ENCODE peak calls at places on chromosome 14, in six cellular contexts. J, G, P, Q, F and W are unnamed samples.

GRCh38 chr14:20907214-20907613 is 16.0 kb downstream of the RNASE3 start:
- DNase-seq in F (no peak), Q (no peak), G (no peak), J (no peak), P (no peak), W (no peak)

GRCh38 chr14:88323520-88324199 is 591 bp upstream of the KCNK10 start:
- DNase-seq in G (peak; percentile 47), F (no peak), P (peak; percentile 38), Q (peak; percentile 51), J (peak; percentile 61), W (no peak)

GRCh38 chr14:59332727-59333126 is 132.5 kb downstream of the GPR135 start:
- DNase-seq in P (no peak), J (no peak), G (no peak), F (no peak), Q (no peak), W (no peak)

GRCh38 chr14:36070056-36071043 is 106.2 kb downstream of the PTCSC3 start:
- DNase-seq in P (peak; percentile 87), Q (peak; percentile 80), J (peak; percentile 65), F (no peak), G (peak; percentile 79), W (peak; percentile 74)

GRCh38 chr14:96071561-96071960 is 32.4 kb downstream of the C14orf132 start:
- DNase-seq in P (no peak), Q (no peak), G (no peak), F (no peak), J (no peak), W (no peak)

GRCh38 chr14:65927871-65928270 is 515.3 kb downstream of the FUT8 start:
- DNase-seq in J (no peak), Q (no peak), G (peak; percentile 73), F (peak; percentile 44), P (peak; percentile 64), W (peak; percentile 62)

GRCh38 chr14:93323597-93323992 is 9.2 kb downstream of the BTBD7 start:
- DNase-seq in Q (no peak), J (no peak), F (no peak), P (no peak), G (no peak), W (no peak)

GRCh38 chr14:91270619-91271018 is 26.1 kb upstream of the GPR68 start:
- DNase-seq in G (no peak), J (no peak), F (no peak), Q (no peak), P (no peak), W (no peak)

GRCh38 chr14:59303216-59303615 is 114.7 kb downstream of the DAAM1 start:
- DNase-seq in J (no peak), G (no peak), F (no peak), P (no peak), Q (no peak), W (no peak)